ENCODE peak calls at places on chromosomes 11 and 22, in four cellular contexts. O is pancreas, W is adipocyte, S is H1. X is an unnamed sample. For H3K27me3, the result is how much of the 10 kb centered on the place peaks cover.

GRCh38 chr11:119724956-119725355 is 4.0 kb downstream of the NECTIN1 start:
- DNase-seq in O (no peak), S (no peak), W (no peak), X (no peak)

GRCh38 chr11:12294613-12295012 is 82.8 kb upstream of the PARVA start:
- DNase-seq in W (no peak), S (no peak), O (no peak), X (no peak)

GRCh38 chr22:30675436-30675835 is 7.8 kb upstream of the DUSP18 start:
- DNase-seq in W (no peak), S (no peak), O (no peak), X (no peak)

GRCh38 chr11:99584822-99585221 is 564.1 kb downstream of the CNTN5 start:
- DNase-seq in W (peak), O (no peak), S (no peak), X (no peak)

GRCh38 chr11:18617688-18618340 is 16.3 kb downstream of the SPTY2D1 start:
- DNase-seq in S (no peak), O (no peak), W (peak), X (no peak)

GRCh38 chr11:4589024-4589423 is 4.8 kb upstream of the OR52I1 start:
- DNase-seq in O (no peak), W (no peak), S (no peak), X (no peak)

GRCh38 chr11:117121176-117121575 is 22.9 kb upstream of the PAFAH1B2 start:
- DNase-seq in W (peak), S (no peak), O (no peak), X (no peak)

GRCh38 chr11:128207861-128208321 is 379.5 kb downstream of the ETS1 start:
- DNase-seq in S (no peak), O (no peak), W (peak), X (no peak)

GRCh38 chr11:6992457-6993431 is 27.4 kb downstream of the ZNF214 start:
- DNase-seq in W (peak), S (no peak), O (no peak), X (no peak)

GRCh38 chr22:49962751-49963646 is 2.4 kb downstream of the PIM3 start:
- DNase-seq in O (peak), S (no peak), W (no peak), X (no peak)

GRCh38 chr11:80227915-80228314 is 787.1 kb upstream of the TENM4 start:
- DNase-seq in O (no peak), S (no peak), W (no peak), X (no peak)

GRCh38 chr11:126139541-126140091 is 71.8 kb downstream of the RPUSD4 start:
- DNase-seq in W (peak), O (no peak), S (no peak), X (peak)

GRCh38 chr11:8258289-8258688 is 5.4 kb downstream of the LMO1 start:
- DNase-seq in S (no peak), O (no peak), W (no peak), X (no peak)

GRCh38 chr22:47151490-47151889 is 389.0 kb downstream of the TBC1D22A start:
- DNase-seq in S (no peak), O (no peak), W (peak), X (no peak)

GRCh38 chr11:11512929-11513328 is 108.9 kb downstream of the GALNT18 start:
- DNase-seq in S (no peak), O (no peak), W (no peak), X (no peak)

GRCh38 chr22:17514092-17514491 is 49.2 kb upstream of the SLC25A18 start:
- DNase-seq in O (no peak), W (no peak), S (no peak), X (no peak)

GRCh38 chr11:68825603-68826002 is 16.1 kb downstream of the CPT1A start:
- DNase-seq in O (peak), S (peak), W (no peak), X (no peak)

GRCh38 chr11:2462986-2463765 is 18.4 kb downstream of the KCNQ1 start:
- DNase-seq in S (no peak), W (no peak), O (peak), X (no peak)

GRCh38 chr11:71252782-71253730 is 679 bp upstream of the SHANK2 start:
- DNase-seq in O (peak), S (peak), W (peak), X (no peak)

GRCh38 chr11:102234779-102235439 is 82.4 kb upstream of the BIRC3 start:
- DNase-seq in W (peak), O (no peak), S (no peak), X (no peak)

GRCh38 chr11:6733326-6734030 is 38.3 kb downstream of the OR2AG2 start:
- DNase-seq in S (no peak), O (no peak), W (no peak), X (no peak)

GRCh38 chr11:31500560-31500959 is 8.9 kb downstream of the IMMP1L start:
- DNase-seq in O (no peak), S (no peak), W (no peak), X (peak)

DNA sequence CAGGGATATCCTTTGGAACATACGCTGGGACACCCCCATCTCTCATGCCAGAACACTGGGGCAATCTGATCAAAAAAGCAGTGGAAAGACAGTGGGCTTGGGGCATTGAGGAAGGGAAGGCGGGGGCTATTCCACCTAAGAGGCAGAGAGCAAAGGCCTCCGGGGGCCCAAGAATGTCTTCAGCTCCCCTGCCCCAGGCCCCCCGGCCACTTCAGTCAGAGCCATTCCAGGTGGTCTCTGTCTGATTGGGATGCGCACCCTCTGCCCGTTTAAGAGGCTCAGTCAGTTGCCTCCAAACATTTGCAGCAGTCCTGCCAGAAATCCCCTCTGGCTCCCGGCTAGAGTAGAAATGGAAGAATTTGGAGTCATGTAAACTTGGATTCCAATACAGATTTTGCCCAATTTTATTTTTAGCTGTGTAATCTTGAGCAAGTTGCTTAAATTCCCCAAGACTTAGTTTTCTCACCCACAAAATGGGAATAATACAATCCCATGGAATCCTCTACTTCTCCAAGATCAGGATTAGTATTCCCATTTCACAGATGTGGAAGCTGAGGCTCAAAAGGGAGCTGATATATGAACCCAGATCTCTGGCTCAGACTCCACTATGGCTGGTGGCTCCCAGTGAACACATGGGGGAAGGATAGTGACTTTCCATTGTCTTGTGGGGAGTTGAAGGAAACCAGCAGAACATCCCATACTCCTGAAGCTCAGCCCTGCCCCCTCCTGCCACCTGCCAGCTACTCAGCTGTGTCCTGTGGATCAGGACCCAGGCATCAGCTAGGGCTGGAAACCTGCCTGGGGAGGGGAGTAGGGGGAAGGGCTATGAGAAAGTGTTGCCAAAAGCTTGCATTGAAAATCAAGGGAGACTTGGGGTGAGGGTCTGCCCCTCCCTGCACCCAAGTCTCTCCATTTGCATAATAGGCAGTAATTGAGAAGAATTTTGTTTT is 6.1 kb upstream of the WNT11 start:
- DNase-seq in O (no peak), W (no peak), S (no peak), X (no peak)
- H3K27me3 ChIP-seq in O (under half), W (under half), S (half or more), X (under half)

DNA sequence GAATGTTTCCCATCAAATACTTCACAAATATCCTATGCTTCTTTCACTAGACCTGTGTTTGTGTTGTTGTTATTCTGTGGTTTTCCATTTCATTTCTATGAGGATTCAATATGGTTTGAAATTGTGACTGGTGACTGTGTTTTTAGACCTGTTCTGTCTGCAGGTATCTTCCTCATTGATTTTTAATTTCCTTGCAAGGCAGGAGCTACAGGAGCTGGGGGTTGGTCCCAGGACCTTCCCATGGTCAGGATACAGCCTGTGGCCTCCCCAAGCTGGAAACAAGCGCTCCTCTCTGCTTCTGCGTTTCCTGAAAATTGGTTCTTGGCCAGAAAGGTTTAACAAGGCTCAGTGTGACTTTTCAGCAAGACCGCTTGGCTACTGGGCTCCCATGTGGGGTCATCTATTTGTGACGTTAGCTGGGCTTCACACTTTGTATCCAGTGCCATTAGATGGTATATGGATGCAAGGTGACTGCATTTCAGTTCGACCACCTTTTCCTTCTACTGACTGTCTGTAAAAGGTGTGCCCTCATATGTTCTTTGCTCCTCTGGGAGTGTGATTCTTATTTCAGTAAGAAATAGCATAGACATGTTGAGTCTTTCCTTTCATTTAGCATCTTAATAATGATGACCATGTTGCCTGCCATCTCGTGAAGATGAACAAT is 21.5 kb downstream of the IGLL5 start:
- DNase-seq in O (no peak), W (no peak), S (no peak), X (no peak)
- H3K27me3 ChIP-seq in O (under half), W (under half), S (under half), X (under half)

DNA sequence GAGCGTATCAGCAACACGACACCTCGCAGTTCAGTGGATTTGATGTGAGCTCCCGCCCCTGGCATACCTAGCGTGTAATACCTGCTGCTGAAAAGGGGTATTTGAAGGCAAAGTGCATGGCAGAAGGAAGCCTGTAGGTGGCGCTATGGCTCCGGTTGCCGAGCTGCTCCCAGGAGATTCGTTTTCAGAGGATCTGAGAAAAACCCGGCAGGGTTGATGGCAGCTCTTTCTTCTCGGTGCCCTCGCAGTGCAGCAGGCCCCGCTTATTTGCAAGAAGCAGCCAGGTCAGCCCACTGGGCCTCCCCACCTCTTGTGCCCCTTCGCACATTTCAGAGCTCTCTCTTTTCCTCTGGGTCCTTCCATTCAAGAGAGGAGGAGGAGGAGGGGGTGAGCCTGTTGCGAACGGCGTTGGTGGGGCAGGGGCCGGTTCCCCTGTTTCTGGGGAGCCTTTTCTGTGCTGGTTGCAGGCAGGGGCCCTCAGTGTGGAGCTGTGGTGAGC is 85.2 kb upstream of the SYT13 start:
- DNase-seq in S (peak), O (peak), W (peak), X (peak)
- H3K27me3 ChIP-seq in S (under half), O (under half), W (half or more), X (under half)

DNA sequence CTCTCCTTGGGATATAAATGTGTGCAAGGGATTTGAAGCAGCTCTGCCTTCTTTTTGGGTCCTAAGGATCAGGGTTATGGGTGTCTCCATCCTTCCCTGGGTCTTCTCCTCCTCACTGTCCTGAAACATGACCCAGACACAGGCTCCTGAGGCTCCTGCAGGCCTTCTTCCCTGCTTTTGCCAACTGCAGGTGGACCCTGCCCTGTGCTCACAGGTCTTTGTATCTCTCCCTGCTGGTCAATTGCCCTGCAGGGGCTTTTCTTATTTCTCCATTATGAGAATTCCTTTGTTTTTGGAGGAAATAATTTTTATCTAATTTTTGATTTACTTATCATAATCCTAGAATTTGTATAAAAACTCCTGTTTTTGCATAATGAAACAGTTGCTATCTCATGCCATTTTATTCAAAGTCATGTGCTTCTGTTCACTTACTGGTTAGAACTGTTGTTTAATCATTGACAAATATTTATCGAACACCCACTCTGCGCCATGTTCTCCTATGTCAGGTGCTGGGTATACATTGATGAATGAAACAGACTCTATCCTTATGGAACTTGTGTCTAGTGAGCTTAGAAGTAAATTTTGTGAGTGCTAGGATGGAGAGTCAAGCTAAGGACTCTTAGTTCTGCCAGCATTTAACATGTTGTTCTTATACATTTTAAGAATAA is 89.7 kb upstream of the TOP3B start:
- DNase-seq in O (no peak), W (no peak), S (no peak), X (no peak)
- H3K27me3 ChIP-seq in O (under half), W (under half), S (half or more), X (under half)

DNA sequence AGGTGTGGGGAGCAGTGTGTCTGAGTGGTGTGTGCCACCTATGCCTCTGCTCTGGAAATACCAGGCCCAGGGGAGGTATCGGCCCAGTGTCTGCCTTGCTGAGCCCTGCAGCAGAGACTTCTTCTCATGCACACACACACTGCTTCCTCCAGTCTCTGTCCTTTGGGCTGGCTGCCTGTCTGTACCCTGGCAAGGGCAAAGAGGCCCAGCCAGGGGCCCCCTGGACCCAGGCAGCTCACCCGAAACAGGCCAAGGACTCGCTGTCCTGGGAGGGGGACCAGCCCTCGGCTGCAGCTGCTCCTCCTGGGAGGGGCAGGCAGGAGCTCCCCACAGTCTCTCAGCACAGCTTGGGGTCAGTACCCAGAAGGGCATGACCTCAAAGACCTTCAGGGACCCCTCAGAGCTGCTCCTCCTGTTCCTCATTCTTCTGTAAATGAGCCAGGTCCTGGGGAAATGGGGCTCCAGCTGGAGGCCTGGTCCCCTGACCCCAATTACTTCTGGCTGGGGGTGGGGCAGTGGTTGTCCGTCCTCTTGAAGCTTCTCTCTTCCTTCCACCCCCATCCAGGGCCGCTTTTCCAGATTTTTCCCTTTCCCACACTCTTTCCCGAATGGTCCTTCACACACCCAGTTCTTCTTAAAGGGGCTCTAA is 24.5 kb upstream of the ALX4 start:
- DNase-seq in O (no peak), W (no peak), S (peak), X (no peak)
- H3K27me3 ChIP-seq in O (under half), W (half or more), S (half or more), X (under half)

GRCh38 chr11:113255096-113255495 is 59.3 kb upstream of the TTC12 start:
- DNase-seq in S (no peak), O (no peak), W (no peak), X (peak)
- H3K27me3 ChIP-seq in S (under half), O (under half), W (under half), X (under half)